ENCODE peak calls at places on chromosomes 6 and 20, in seven cellular contexts. R is SK-N-DZ; T is psoas muscle; E is retina; B is stimulated activated CD4-positive, alpha-beta T cell treated with anti-CD3 and anti-CD28 coated beads, Interleukin-4, amount 100 ng/mL, for 4 hours; C is germinal center; F is T follicular helper cell. M is an unnamed sample.

GRCh38 chr6:22737331-22737730 is 168.0 kb downstream of the HDGFL1 start:
- DNase-seq in R (peak; percentile 82), T (peak; percentile 21), E (peak; percentile 88), B (no peak), C (no peak), F (no peak), M (peak; percentile 68)

GRCh38 chr20:688809-689208 is 13.2 kb upstream of the SCRT2 start:
- DNase-seq in R (peak; percentile 42), T (no peak), E (peak; percentile 96), B (no peak), C (no peak), F (no peak), M (peak; percentile 62)

GRCh38 chr6:139230421-139230840 is 61.4 kb downstream of the TXLNB start:
- DNase-seq in R (no peak), T (no peak), E (no peak), B (no peak), C (no peak), F (no peak), M (no peak)

GRCh38 chr20:10217517-10218410 is 866 bp upstream of the SNAP25 start:
- DNase-seq in R (peak; percentile 89), T (no peak), E (peak; percentile 87), B (peak; percentile 1), C (no peak), F (no peak), M (peak; percentile 76)

GRCh38 chr6:154706389-154706788 is 26.8 kb upstream of the SCAF8 start:
- DNase-seq in R (no peak), T (no peak), E (no peak), B (no peak), C (no peak), F (no peak), M (no peak)

GRCh38 chr6:163536770-163537169 is 122.3 kb downstream of the QKI start:
- DNase-seq in R (no peak), T (no peak), E (no peak), B (no peak), C (no peak), F (no peak), M (no peak)

GRCh38 chr6:16331328-16332174 is 93.2 kb downstream of the GMPR start:
- DNase-seq in R (peak; percentile 70), T (peak; percentile 72), E (peak; percentile 72), B (peak; percentile 64), C (peak; percentile 87), F (peak; percentile 37), M (peak; percentile 79)

GRCh38 chr20:38304845-38305447 is 990 bp downstream of the BPI start:
- DNase-seq in R (peak; percentile 32), T (peak; percentile 35), E (no peak), B (no peak), C (peak; percentile 27), F (no peak), M (peak; percentile 53)

GRCh38 chr20:64273109-64273508 is 17.6 kb downstream of the PCMTD2 start:
- DNase-seq in R (no peak), T (no peak), E (no peak), B (no peak), C (no peak), F (no peak), M (no peak)

GRCh38 chr20:23203310-23203709 is 117.2 kb upstream of the CD93 start:
- DNase-seq in R (no peak), T (no peak), E (no peak), B (no peak), C (no peak), F (no peak), M (no peak)

GRCh38 chr6:45827952-45828530 is 187.6 kb downstream of the CLIC5 start:
- DNase-seq in R (no peak), T (no peak), E (no peak), B (no peak), C (no peak), F (no peak), M (no peak)

GRCh38 chr20:57211406-57211805 is 55.0 kb downstream of the BMP7 start:
- DNase-seq in R (no peak), T (no peak), E (no peak), B (no peak), C (no peak), F (no peak), M (no peak)

GRCh38 chr6:167044696-167045095 is 45.5 kb downstream of the CEP43 start:
- DNase-seq in R (no peak), T (no peak), E (no peak), B (no peak), C (no peak), F (no peak), M (no peak)

GRCh38 chr6:8177721-8178120 is 75.4 kb upstream of the EEF1E1 start:
- DNase-seq in R (no peak), T (no peak), E (no peak), B (no peak), C (no peak), F (no peak), M (no peak)

GRCh38 chr6:113486172-113486571 is 371.0 kb upstream of the MARCKS start:
- DNase-seq in R (no peak), T (no peak), E (no peak), B (no peak), C (no peak), F (no peak), M (no peak)

GRCh38 chr20:31691646-31692275 is 30.9 kb downstream of the BCL2L1 start:
- DNase-seq in R (no peak), T (no peak), E (no peak), B (no peak), C (peak; percentile 48), F (no peak), M (no peak)

GRCh38 chr6:44569931-44570385 is 182.5 kb downstream of the CDC5L start:
- DNase-seq in R (no peak), T (peak; percentile 44), E (no peak), B (no peak), C (no peak), F (no peak), M (no peak)

GRCh38 chr6:93282521-93283031 is 136.8 kb downstream of the EPHA7 start:
- DNase-seq in R (no peak), T (peak; percentile 6), E (no peak), B (no peak), C (no peak), F (no peak), M (no peak)

M was measured in glutamatergic neuron.